ENCODE peak calls at places on chromosomes 2 and 18, in ten cellular contexts. T, L, K, C, A, Z, O, Q, P and D are unnamed samples. For H3K4me1, the result is how much of the 10 kb centered on the place peaks cover.

GRCh38 chr2:201880620-201881381 is 74.5 kb downstream of the CDK15 start:
- DNase-seq in A (no peak), T (no peak), Z (peak), O (no peak), K (no peak), C (no peak), Q (no peak), P (peak), L (no peak), D (no peak)

GRCh38 chr2:854460-854859 is 96.2 kb upstream of the SNTG2 start:
- DNase-seq in O (no peak), Q (peak), A (peak), C (peak), L (no peak), P (no peak), K (no peak), Z (peak), T (no peak), D (peak)

GRCh38 chr2:204225633-204226032 is 289.1 kb downstream of the ICOS start:
- DNase-seq in L (no peak), C (no peak), Q (no peak), O (no peak), A (no peak), Z (no peak), K (no peak), P (no peak), T (no peak), D (no peak)

GRCh38 chr18:79738565-79739439 is 58.9 kb upstream of the KCNG2 start:
- DNase-seq in C (no peak), Z (no peak), P (no peak), Q (peak), O (peak), A (no peak), L (no peak), T (no peak), K (no peak), D (peak)

GRCh38 chr18:58639751-58640427 is 11.0 kb upstream of the ALPK2 start:
- DNase-seq in Z (no peak), O (no peak), T (peak), C (no peak), L (no peak), K (no peak), A (no peak), Q (no peak), P (peak), D (no peak)

GRCh38 chr2:149885468-149885867 is 297.9 kb upstream of the MMADHC start:
- DNase-seq in Z (no peak), O (no peak), C (no peak), K (no peak), A (peak), L (no peak), P (no peak), T (peak), Q (no peak), D (no peak)

GRCh38 chr2:222743263-222743865 is 71.9 kb downstream of the MOGAT1 start:
- DNase-seq in P (no peak), K (no peak), Q (peak), C (no peak), O (no peak), L (no peak), A (no peak), T (no peak), Z (no peak), D (no peak)

GRCh38 chr2:187215576-187216240 is 232.3 kb downstream of the CALCRL start:
- DNase-seq in T (no peak), O (no peak), Q (no peak), K (no peak), L (no peak), A (no peak), P (no peak), C (no peak), Z (no peak), D (no peak)

GRCh38 chr2:171629113-171629512 is 58.2 kb upstream of the DYNC1I2 start:
- DNase-seq in C (no peak), Z (no peak), A (no peak), T (no peak), Q (no peak), P (no peak), L (no peak), K (no peak), O (no peak), D (no peak)

GRCh38 chr2:12226653-12227052 is 480.2 kb downstream of the LPIN1 start:
- DNase-seq in O (no peak), L (no peak), Z (no peak), K (no peak), P (no peak), Q (no peak), C (no peak), T (no peak), A (no peak), D (no peak)

GRCh38 chr18:702957-703659 is 9.3 kb downstream of the ENOSF1 start:
- DNase-seq in K (no peak), T (no peak), C (peak), L (peak), A (no peak), O (no peak), Q (no peak), Z (peak), P (peak), D (no peak)

GRCh38 chr2:70906439-70907018 is 29.2 kb upstream of the ATP6V1B1 start:
- DNase-seq in L (peak), T (no peak), P (no peak), Z (no peak), C (peak), Q (no peak), O (no peak), K (no peak), A (no peak), D (no peak)

GRCh38 chr2:17518212-17519154 is at the start of gene RAD51AP2:
- DNase-seq in Z (peak), Q (peak), P (peak), L (peak), K (peak), A (peak), T (peak), C (peak), O (peak), D (peak)

GRCh38 chr2:233426619-233427342 is 72.5 kb downstream of the DGKD start:
- DNase-seq in K (no peak), P (peak), A (no peak), T (no peak), O (no peak), Z (no peak), L (peak), C (peak), Q (no peak), D (no peak)

GRCh38 chr2:66445076-66445724 is 10.3 kb downstream of the MEIS1 start:
- DNase-seq in K (no peak), Q (no peak), A (peak), T (no peak), O (peak), Z (peak), L (no peak), C (no peak), P (no peak), D (no peak)

GRCh38 chr2:112623913-112624777 is 21.6 kb upstream of the SLC20A1 start:
- DNase-seq in Z (no peak), P (peak), T (peak), O (peak), K (no peak), C (peak), A (no peak), Q (no peak), L (peak), D (peak)

GRCh38 chr2:239897596-239898235 is 127.4 kb downstream of the NDUFA10 start:
- DNase-seq in L (peak), K (no peak), C (peak), O (no peak), Z (no peak), P (no peak), Q (no peak), T (no peak), A (no peak), D (no peak)

GRCh38 chr2:218663901-218664300 is 4.4 kb downstream of the BCS1L start:
- DNase-seq in A (no peak), O (peak), L (no peak), Q (no peak), K (no peak), Z (no peak), T (no peak), P (no peak), C (no peak), D (no peak)

GRCh38 chr2:157596992-157597681 is 31.5 kb downstream of the ACVR1C start:
- DNase-seq in T (no peak), L (no peak), Q (no peak), P (peak), A (peak), K (peak), O (peak), C (peak), Z (no peak), D (peak)

GRCh38 chr18:79639072-79639829 is 40.4 kb upstream of the CTDP1 start:
- DNase-seq in A (no peak), L (no peak), Z (no peak), K (no peak), P (no peak), T (no peak), Q (no peak), O (no peak), C (no peak), D (no peak)

GRCh38 chr18:77067315-77068061 is 65.1 kb downstream of the MBP start:
- DNase-seq in O (peak), T (no peak), Q (peak), Z (peak), K (no peak), P (peak), L (peak), A (no peak), C (peak), D (peak)

GRCh38 chr2:22817197-22817596 is 567.8 kb upstream of the KLHL29 start:
- DNase-seq in L (no peak), O (no peak), P (no peak), C (no peak), A (no peak), Q (no peak), T (no peak), Z (no peak), K (no peak), D (no peak)

GRCh38 chr2:34849827-34850226 is 1250.7 kb upstream of the FAM98A start:
- DNase-seq in Z (no peak), A (no peak), Q (no peak), O (no peak), C (no peak), P (no peak), T (no peak), L (no peak), K (no peak), D (no peak)

GRCh38 chr2:215966951-215967350 is 46.4 kb downstream of the MREG start:
- DNase-seq in O (no peak), C (no peak), L (no peak), Z (no peak), Q (no peak), K (peak), P (peak), A (no peak), T (no peak), D (no peak)

GRCh38 chr2:26925100-26925791 is 45.2 kb upstream of the MAPRE3 start:
- DNase-seq in P (no peak), K (no peak), C (no peak), Z (no peak), A (no peak), Q (no peak), O (no peak), L (no peak), T (no peak), D (no peak)

GRCh38 chr18:80201739-80202138 is 45.6 kb downstream of the PARD6G start:
- DNase-seq in O (no peak), A (no peak), K (no peak), T (no peak), L (peak), C (no peak), Z (no peak), Q (no peak), P (no peak), D (no peak)

GRCh38 chr2:20501974-20502373 is 55.1 kb downstream of the RHOB start:
- DNase-seq in K (no peak), O (peak), A (no peak), Z (no peak), C (no peak), T (no peak), P (peak), Q (peak), L (no peak), D (no peak)

GRCh38 chr2:112272669-112273068 is 2.7 kb upstream of the ZC3H6 start:
- DNase-seq in O (no peak), Q (no peak), P (no peak), C (no peak), A (no peak), Z (no peak), T (no peak), L (no peak), K (no peak), D (no peak)

GRCh38 chr2:101991731-101992145 is at the start of gene IL1R2:
- DNase-seq in L (no peak), Z (no peak), T (no peak), K (no peak), O (no peak), Q (no peak), C (peak), P (no peak), A (no peak), D (peak)

GRCh38 chr2:144181006-144181405 is 338.9 kb downstream of the ZEB2 start:
- DNase-seq in L (no peak), K (no peak), Z (no peak), A (no peak), T (no peak), O (no peak), Q (no peak), C (no peak), P (peak), D (no peak)

GRCh38 chr2:159091381-159091780 is 122.9 kb downstream of the TANC1 start:
- DNase-seq in C (no peak), Z (no peak), P (peak), T (no peak), L (no peak), Q (no peak), O (no peak), K (no peak), A (no peak), D (no peak)
- H3K4me1 ChIP-seq in C (half or more), Z (under half), P (under half), T (under half), L (half or more), Q (half or more), O (half or more), K (under half), A (under half), D (half or more)

DNA sequence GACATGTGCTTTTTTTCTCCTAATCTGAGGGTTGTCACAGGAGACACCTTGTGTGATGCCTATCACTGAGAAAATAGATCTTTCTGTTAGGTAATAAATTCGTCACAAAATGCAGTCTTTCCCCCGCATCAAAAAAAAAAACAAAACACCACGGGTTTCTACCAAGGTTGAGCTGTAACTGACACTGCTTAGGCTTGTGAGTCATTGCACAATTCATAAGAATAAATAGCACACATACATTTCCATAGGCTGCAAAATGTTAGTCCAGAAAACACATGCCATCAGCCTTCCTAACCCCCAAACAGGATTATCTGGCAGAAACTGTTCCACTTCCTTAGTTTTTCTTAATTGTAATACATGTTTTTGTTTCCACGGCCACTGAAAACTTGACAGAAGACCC is 6.5 kb downstream of the TMEM163 start:
- DNase-seq in Z (no peak), K (no peak), T (no peak), Q (no peak), C (no peak), P (no peak), L (no peak), A (no peak), O (no peak), D (no peak)
- TF ChIP-seq CTCF in Z (no peak), K (no peak), T (no peak), Q (no peak), C (no peak), P (no peak), L (no peak), A (no peak), O (no peak), D (no peak)

DNA sequence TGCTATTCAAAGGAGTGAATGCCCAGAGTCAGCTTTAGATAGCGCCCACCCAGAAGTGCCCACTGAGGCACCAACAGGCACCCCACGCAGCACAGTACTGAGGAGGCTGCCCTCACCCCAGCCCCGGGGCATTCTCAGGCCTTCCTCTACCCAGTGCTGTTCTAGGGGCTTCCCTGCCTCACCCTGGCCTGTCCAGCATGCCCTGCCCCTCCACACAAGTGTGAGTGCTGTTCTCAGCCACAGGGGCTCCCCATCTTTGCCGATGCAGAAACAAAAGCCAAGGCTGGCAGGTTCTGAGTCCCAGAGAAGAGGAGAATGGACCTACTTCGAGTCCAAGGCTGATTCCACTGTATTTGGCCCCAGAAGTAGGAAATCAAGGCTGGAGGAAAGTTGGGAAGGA is 15.8 kb downstream of the BIN1 start:
- DNase-seq in O (no peak), C (no peak), L (no peak), P (no peak), Q (no peak), Z (no peak), T (no peak), A (no peak), K (no peak), D (no peak)
- H3K4me1 ChIP-seq in O (under half), C (half or more), L (under half), P (under half), Q (half or more), Z (under half), T (under half), A (under half), K (under half), D (under half)

GRCh38 chr2:118269408-118270051 is 181.3 kb downstream of the INSIG2 start:
- DNase-seq in P (no peak), Z (no peak), A (no peak), K (no peak), L (no peak), O (no peak), T (no peak), C (no peak), Q (no peak), D (no peak)
- TF ChIP-seq CTCF in P (no peak), Z (no peak), A (no peak), K (peak), L (no peak), O (no peak), T (no peak), C (no peak), Q (no peak), D (no peak)

DNA sequence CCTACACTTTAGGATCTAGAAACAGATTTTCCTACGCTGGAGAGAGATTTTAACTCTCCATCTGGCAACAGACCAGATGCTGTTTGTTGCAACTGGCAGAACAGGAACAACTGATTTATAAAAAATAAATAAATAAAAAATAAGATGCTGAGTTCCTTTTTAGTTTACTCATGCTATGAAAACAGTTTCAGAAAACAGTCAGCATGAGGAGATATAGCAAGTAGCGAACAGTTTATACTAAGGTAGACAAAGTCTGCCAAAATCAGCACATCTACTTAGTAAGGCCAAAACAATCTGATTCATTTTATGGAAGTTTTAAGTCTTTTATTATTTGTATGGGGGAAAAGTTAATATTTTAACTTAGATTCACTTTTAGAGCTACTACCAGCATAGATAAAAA is 974.0 kb upstream of the CNTNAP5 start:
- DNase-seq in O (no peak), A (no peak), T (no peak), Z (no peak), P (no peak), K (no peak), C (no peak), L (no peak), Q (no peak), D (no peak)
- H3K4me1 ChIP-seq in O (under half), A (under half), T (under half), Z (under half), P (under half), K (under half), C (under half), L (under half), Q (under half), D (under half)

GRCh38 chr2:10027931-10028330 is 15.4 kb upstream of the KLF11 start:
- DNase-seq in C (no peak), Z (no peak), L (no peak), K (no peak), A (no peak), O (peak), Q (no peak), T (no peak), P (no peak), D (no peak)

GRCh38 chr2:10029875-10030223 is 13.5 kb upstream of the KLF11 start:
- DNase-seq in P (no peak), T (no peak), K (no peak), Q (no peak), Z (no peak), O (no peak), A (no peak), C (no peak), L (no peak), D (no peak)

GRCh38 chr2:10030311-10030736 is 13.0 kb upstream of the KLF11 start:
- DNase-seq in T (no peak), A (no peak), O (no peak), C (no peak), P (no peak), Q (no peak), K (no peak), L (no peak), Z (no peak), D (no peak)

GRCh38 chr2:10028407-10028987 is 14.9 kb upstream of the KLF11 start:
- DNase-seq in Q (no peak), O (peak), T (no peak), K (no peak), P (no peak), Z (no peak), C (no peak), A (no peak), L (no peak), D (no peak)

DNA sequence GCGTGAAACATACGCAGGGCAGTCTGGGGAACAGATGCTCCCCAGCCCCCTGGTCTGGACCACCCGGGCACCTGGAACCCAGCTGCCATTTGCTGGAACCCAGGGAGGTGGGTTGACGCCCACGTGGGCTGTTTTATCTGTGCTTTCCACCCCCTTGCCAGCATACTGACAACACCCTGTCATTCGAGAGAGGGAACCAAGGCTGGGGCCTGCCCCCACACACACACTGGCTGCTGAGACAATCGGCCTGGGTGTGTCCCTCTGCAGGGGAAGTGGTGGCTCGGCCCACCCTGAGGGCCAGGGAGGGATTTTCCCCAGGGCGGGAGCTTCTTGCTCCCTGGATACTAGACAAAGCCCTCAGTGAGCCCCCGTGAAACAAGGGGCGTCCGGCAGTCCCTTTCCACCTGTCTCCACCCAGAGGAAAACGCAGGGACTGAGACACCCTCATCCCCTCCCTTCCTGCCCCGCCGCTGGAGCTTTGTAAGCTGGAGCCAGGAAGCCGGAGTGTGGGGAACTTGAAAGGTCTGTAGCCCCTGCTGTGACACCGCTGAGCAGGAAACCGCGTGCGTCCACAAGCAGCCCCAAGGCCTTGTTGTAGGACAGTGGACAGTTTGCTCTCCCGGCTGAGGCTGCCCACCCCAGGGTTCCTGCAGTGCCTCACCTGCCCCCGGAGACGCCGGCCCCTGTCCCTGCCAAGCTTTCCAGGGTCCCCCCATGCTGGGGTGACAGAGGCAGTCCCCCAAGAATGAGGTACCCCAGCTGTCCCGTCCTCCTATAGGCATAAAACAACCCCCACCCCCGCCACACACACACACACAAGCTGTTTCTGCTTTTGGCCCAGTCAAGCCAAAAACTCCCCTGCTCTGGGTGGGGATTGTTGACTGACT is 14.1 kb upstream of the KLF11 start:
- DNase-seq in K (no peak), T (no peak), Z (no peak), Q (no peak), P (no peak), O (peak), A (no peak), L (peak), C (no peak), D (peak)
- TF ChIP-seq CTCF in K (no peak), T (no peak), Z (no peak), Q (no peak), P (no peak), O (no peak), A (no peak), L (no peak), C (no peak), D (peak)